ENCODE peak calls at places on chromosomes 2 and 18, in four cellular contexts. One of them, this sample, is unnamed.

GRCh38 chr2:159755788-159756187 is 42.2 kb downstream of the CD302 start:
- DNase-seq in H1: peak
- DNase-seq in K562: peak
- DNase-seq in GM12878: no peak
- DNase-seq in this sample: peak

GRCh38 chr2:238296638-238297457 is 8.4 kb upstream of the PER2 start:
- DNase-seq in H1: no peak
- DNase-seq in K562: no peak
- DNase-seq in GM12878: no peak
- DNase-seq in this sample: no peak

GRCh38 chr2:58336416-58336815 is 95.3 kb upstream of the FANCL start:
- DNase-seq in H1: no peak
- DNase-seq in K562: no peak
- DNase-seq in GM12878: no peak
- DNase-seq in this sample: no peak

GRCh38 chr2:23925702-23926288 is 1.1 kb downstream of the ATAD2B start:
- DNase-seq in H1: no peak
- DNase-seq in K562: no peak
- DNase-seq in GM12878: peak
- DNase-seq in this sample: peak

GRCh38 chr18:10205136-10205535 is 249.3 kb upstream of the APCDD1 start:
- DNase-seq in H1: no peak
- DNase-seq in K562: no peak
- DNase-seq in GM12878: no peak
- DNase-seq in this sample: no peak

GRCh38 chr2:234111523-234111922 is 61.0 kb downstream of the SPP2 start:
- DNase-seq in H1: no peak
- DNase-seq in K562: no peak
- DNase-seq in GM12878: no peak
- DNase-seq in this sample: no peak

GRCh38 chr2:164773635-164774034 is 68.0 kb downstream of the COBLL1 start:
- DNase-seq in H1: no peak
- DNase-seq in K562: no peak
- DNase-seq in GM12878: no peak
- DNase-seq in this sample: no peak

GRCh38 chr18:4510709-4511108 is 55.6 kb upstream of the DLGAP1 start:
- DNase-seq in H1: no peak
- DNase-seq in K562: no peak
- DNase-seq in GM12878: no peak
- DNase-seq in this sample: no peak

GRCh38 chr2:150143087-150143536 is 344.4 kb downstream of the RND3 start:
- DNase-seq in H1: no peak
- DNase-seq in K562: no peak
- DNase-seq in GM12878: no peak
- DNase-seq in this sample: no peak

GRCh38 chr18:48928787-48929186 is 22.0 kb downstream of the SMAD7 start:
- DNase-seq in H1: no peak
- DNase-seq in K562: no peak
- DNase-seq in GM12878: peak
- DNase-seq in this sample: peak

GRCh38 chr2:174024524-174025270 is 59.5 kb upstream of the SP3 start:
- DNase-seq in H1: no peak
- DNase-seq in K562: no peak
- DNase-seq in GM12878: no peak
- DNase-seq in this sample: no peak

GRCh38 chr2:174026122-174026845 is 61.1 kb upstream of the SP3 start:
- DNase-seq in H1: no peak
- DNase-seq in K562: no peak
- DNase-seq in GM12878: no peak
- DNase-seq in this sample: no peak

GRCh38 chr2:174027956-174028355 is 62.8 kb upstream of the SP3 start:
- DNase-seq in H1: no peak
- DNase-seq in K562: no peak
- DNase-seq in GM12878: no peak
- DNase-seq in this sample: no peak

GRCh38 chr2:174023591-174024523 is 58.7 kb upstream of the SP3 start:
- DNase-seq in H1: no peak
- DNase-seq in K562: no peak
- DNase-seq in GM12878: no peak
- DNase-seq in this sample: peak

DNA sequence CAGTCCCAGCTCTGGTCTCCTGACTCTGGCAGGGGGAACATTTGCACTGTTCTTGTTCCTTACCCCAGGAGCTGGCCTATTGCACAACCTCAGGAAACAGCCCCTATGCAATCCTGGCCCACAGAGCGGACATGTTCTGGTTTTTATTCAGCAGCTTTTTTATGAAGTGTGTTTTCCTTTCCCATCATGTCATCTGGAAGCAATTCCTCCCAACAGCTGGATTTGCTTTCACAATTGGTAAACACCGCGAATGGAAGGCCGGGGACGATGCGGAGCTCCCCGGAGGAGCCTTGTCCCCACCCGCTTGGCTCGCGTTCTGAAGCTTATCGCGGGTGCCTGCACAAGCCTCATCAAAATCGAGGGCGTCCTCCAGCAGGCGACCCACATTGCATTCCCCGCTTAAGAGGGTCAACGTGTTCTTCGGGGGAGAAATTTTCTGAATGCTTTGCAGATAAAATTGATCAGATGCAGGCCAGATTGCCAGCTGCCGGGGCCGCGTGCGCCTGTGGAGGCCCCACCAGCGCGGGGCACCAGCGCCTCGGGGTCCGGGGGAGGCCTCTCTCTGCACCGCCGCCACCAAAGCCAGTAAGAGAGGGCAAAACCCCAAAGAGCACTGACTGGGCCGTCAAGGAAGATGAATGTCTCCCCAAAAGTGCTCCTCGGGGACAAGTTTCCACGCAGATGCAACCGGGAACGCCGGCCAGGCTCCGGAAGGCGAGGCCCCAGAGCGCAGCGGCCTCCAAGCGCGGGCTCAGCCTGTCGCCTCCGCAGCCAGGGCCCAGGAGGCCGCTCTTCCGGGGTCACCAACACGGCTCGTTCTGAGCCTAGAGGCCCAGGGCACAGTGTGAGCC is 60.3 kb upstream of the SP3 start:
- DNase-seq in H1: no peak
- DNase-seq in K562: no peak
- DNase-seq in GM12878: no peak
- DNase-seq in this sample: peak
- TF ChIP-seq KDM1A in H1: no peak
- TF ChIP-seq KDM1A in K562: no peak
- TF ChIP-seq KDM1A in GM12878: no peak
- TF ChIP-seq KDM1A in this sample: no peak

GRCh38 chr2:42147641-42148274 is 21.4 kb upstream of the EML4 start:
- DNase-seq in H1: no peak
- DNase-seq in K562: no peak
- DNase-seq in GM12878: no peak
- DNase-seq in this sample: peak
- TF ChIP-seq JUND in H1: no peak
- TF ChIP-seq JUND in K562: no peak
- TF ChIP-seq JUND in GM12878: no peak
- TF ChIP-seq JUND in this sample: no peak

GRCh38 chr2:239944706-239945551 is 80.2 kb downstream of the NDUFA10 start:
- DNase-seq in H1: no peak
- DNase-seq in K562: no peak
- DNase-seq in GM12878: no peak
- DNase-seq in this sample: no peak
- TF ChIP-seq KDM1A in H1: no peak
- TF ChIP-seq KDM1A in K562: no peak
- TF ChIP-seq KDM1A in GM12878: no peak
- TF ChIP-seq KDM1A in this sample: no peak

DNA sequence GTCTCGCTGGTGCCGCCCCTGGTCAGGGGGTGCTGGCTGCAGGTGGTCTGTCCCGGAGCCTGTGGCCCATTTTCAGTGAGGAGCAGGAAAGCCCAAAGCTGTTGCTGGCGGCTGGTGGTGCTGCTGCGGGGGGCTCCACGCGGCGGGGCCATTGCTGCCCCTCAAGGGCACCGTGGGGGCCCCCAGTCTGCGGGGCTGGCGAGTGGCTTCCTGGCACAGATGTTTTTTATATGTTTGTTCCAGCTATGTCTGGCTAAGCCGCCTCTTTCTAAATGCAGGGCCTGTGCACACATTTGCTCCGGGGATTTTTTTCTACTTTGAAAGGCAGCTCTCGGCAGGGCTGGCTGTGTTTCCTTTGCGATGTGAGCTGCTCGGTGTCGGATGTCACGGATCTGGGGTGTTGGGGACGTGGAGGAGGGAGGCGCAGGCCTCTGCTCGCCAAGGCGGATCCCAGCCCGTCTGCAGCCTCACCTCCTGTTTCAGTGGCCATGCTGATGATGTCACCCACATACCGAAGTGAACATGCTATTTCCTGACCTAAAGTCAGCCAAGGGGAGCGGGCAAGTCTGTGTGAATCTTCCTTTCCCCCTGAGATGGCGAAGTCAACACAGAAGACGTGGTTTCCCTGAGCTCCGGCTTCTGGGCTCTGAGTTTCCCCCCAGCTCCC is 112.0 kb upstream of the CTDP1 start:
- DNase-seq in H1: peak
- DNase-seq in K562: no peak
- DNase-seq in GM12878: no peak
- DNase-seq in this sample: no peak
- TF ChIP-seq JUND in H1: peak
- TF ChIP-seq JUND in K562: no peak
- TF ChIP-seq JUND in GM12878: no peak
- TF ChIP-seq JUND in this sample: no peak

DNA sequence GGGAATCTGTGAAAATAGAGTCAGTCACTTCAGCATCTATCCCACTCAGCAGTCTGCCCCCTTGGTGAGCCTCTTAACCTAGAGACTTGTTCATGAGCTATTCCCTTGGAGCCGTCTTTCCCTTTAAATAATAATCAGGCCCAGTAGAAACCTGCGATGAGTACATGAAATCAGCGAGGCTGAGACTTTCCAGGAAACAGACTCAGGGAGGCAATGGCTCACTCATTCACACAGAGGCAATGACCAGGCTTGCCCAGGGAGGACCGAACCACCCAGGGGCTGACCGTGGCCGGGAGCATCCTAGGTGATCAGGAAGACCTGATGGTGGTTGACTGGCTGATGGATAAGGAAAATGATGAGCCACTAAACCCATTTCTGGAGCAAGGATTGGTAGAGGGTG is 103.2 kb upstream of the ITGA6 start:
- DNase-seq in H1: no peak
- DNase-seq in K562: no peak
- DNase-seq in GM12878: no peak
- DNase-seq in this sample: no peak
- TF ChIP-seq KDM1A in H1: no peak
- TF ChIP-seq KDM1A in K562: no peak
- TF ChIP-seq KDM1A in GM12878: no peak
- TF ChIP-seq KDM1A in this sample: no peak

GRCh38 chr2:218257390-218257981 is 3.3 kb upstream of the GPBAR1 start:
- DNase-seq in H1: no peak
- DNase-seq in K562: peak
- DNase-seq in GM12878: peak
- DNase-seq in this sample: no peak
- TF ChIP-seq JUND in H1: no peak
- TF ChIP-seq JUND in K562: no peak
- TF ChIP-seq JUND in GM12878: no peak
- TF ChIP-seq JUND in this sample: no peak

GRCh38 chr2:103230813-103231212 is 469.0 kb downstream of the TMEM182 start:
- DNase-seq in H1: no peak
- DNase-seq in K562: no peak
- DNase-seq in GM12878: no peak
- DNase-seq in this sample: no peak

GRCh38 chr2:103235283-103235682 is 473.5 kb downstream of the TMEM182 start:
- DNase-seq in H1: no peak
- DNase-seq in K562: no peak
- DNase-seq in GM12878: no peak
- DNase-seq in this sample: no peak

GRCh38 chr2:103232882-103233281 is 471.1 kb downstream of the TMEM182 start:
- DNase-seq in H1: no peak
- DNase-seq in K562: no peak
- DNase-seq in GM12878: no peak
- DNase-seq in this sample: no peak
- TF ChIP-seq KDM1A in H1: no peak
- TF ChIP-seq KDM1A in K562: no peak
- TF ChIP-seq KDM1A in GM12878: no peak
- TF ChIP-seq KDM1A in this sample: no peak

This sample was measured in HepG2.